ENCODE peak calls at places on chromosome 9, in eight cellular contexts. One of them, this sample, is unnamed.

GRCh38 chr9:14346301-14346721 is 32.4 kb upstream of the NFIB start:
- DNase-seq in mesendoderm: peak; percentile 84
- DNase-seq in stimulated activated CD4-positive, alpha-beta T cell treated with anti-CD3 and anti-CD28 coated beads, Interleukin-4, amount 100 ng/mL, for 24 hours: no peak
- DNase-seq in H7: peak; percentile 68
- DNase-seq in Daoy: no peak
- DNase-seq in posterior cingulate gyrus: no peak
- DNase-seq in T-helper 9 cell: no peak
- DNase-seq in SW480: no peak
- DNase-seq in this sample: no peak

GRCh38 chr9:91131433-91131839 is 230.3 kb downstream of the AUH start:
- DNase-seq in mesendoderm: no peak
- DNase-seq in H7: no peak
- DNase-seq in stimulated activated CD4-positive, alpha-beta T cell treated with anti-CD3 and anti-CD28 coated beads, Interleukin-4, amount 100 ng/mL, for 24 hours: peak; percentile 78
- DNase-seq in posterior cingulate gyrus: no peak
- DNase-seq in T-helper 9 cell: no peak
- DNase-seq in SW480: peak; percentile 95
- DNase-seq in Daoy: peak; percentile 93
- DNase-seq in this sample: peak; percentile 34

GRCh38 chr9:120412425-120412951 is 167.5 kb downstream of the CDK5RAP2 start:
- DNase-seq in mesendoderm: peak; percentile 27
- DNase-seq in T-helper 9 cell: no peak
- DNase-seq in SW480: no peak
- DNase-seq in H7: peak; percentile 62
- DNase-seq in stimulated activated CD4-positive, alpha-beta T cell treated with anti-CD3 and anti-CD28 coated beads, Interleukin-4, amount 100 ng/mL, for 24 hours: no peak
- DNase-seq in Daoy: no peak
- DNase-seq in posterior cingulate gyrus: no peak
- DNase-seq in this sample: no peak

GRCh38 chr9:135507104-135508035 is 6.9 kb downstream of the MRPS2 start:
- DNase-seq in T-helper 9 cell: no peak
- DNase-seq in stimulated activated CD4-positive, alpha-beta T cell treated with anti-CD3 and anti-CD28 coated beads, Interleukin-4, amount 100 ng/mL, for 24 hours: no peak
- DNase-seq in posterior cingulate gyrus: peak; percentile 55
- DNase-seq in mesendoderm: no peak
- DNase-seq in H7: no peak
- DNase-seq in SW480: no peak
- DNase-seq in Daoy: no peak
- DNase-seq in this sample: no peak

GRCh38 chr9:69186841-69187611 is 12.9 kb downstream of the TJP2 start:
- DNase-seq in posterior cingulate gyrus: no peak
- DNase-seq in H7: no peak
- DNase-seq in Daoy: no peak
- DNase-seq in T-helper 9 cell: no peak
- DNase-seq in mesendoderm: no peak
- DNase-seq in stimulated activated CD4-positive, alpha-beta T cell treated with anti-CD3 and anti-CD28 coated beads, Interleukin-4, amount 100 ng/mL, for 24 hours: no peak
- DNase-seq in SW480: no peak
- DNase-seq in this sample: no peak

GRCh38 chr9:7542648-7543165 is 256.9 kb downstream of the DMAC1 start:
- DNase-seq in T-helper 9 cell: no peak
- DNase-seq in H7: no peak
- DNase-seq in SW480: peak; percentile 1
- DNase-seq in Daoy: no peak
- DNase-seq in posterior cingulate gyrus: no peak
- DNase-seq in stimulated activated CD4-positive, alpha-beta T cell treated with anti-CD3 and anti-CD28 coated beads, Interleukin-4, amount 100 ng/mL, for 24 hours: no peak
- DNase-seq in mesendoderm: no peak
- DNase-seq in this sample: no peak

GRCh38 chr9:9133526-9133925 is 1333.9 kb upstream of the DMAC1 start:
- DNase-seq in Daoy: no peak
- DNase-seq in mesendoderm: no peak
- DNase-seq in T-helper 9 cell: no peak
- DNase-seq in SW480: no peak
- DNase-seq in stimulated activated CD4-positive, alpha-beta T cell treated with anti-CD3 and anti-CD28 coated beads, Interleukin-4, amount 100 ng/mL, for 24 hours: no peak
- DNase-seq in posterior cingulate gyrus: no peak
- DNase-seq in H7: no peak
- DNase-seq in this sample: no peak

GRCh38 chr9:127790094-127790855 is 4.4 kb downstream of the CDK9 start:
- DNase-seq in H7: peak; percentile 22
- DNase-seq in Daoy: no peak
- DNase-seq in mesendoderm: no peak
- DNase-seq in SW480: no peak
- DNase-seq in T-helper 9 cell: no peak
- DNase-seq in stimulated activated CD4-positive, alpha-beta T cell treated with anti-CD3 and anti-CD28 coated beads, Interleukin-4, amount 100 ng/mL, for 24 hours: no peak
- DNase-seq in posterior cingulate gyrus: no peak
- DNase-seq in this sample: no peak

GRCh38 chr9:759983-760715 is 81.3 kb upstream of the DMRT1 start:
- DNase-seq in mesendoderm: no peak
- DNase-seq in H7: no peak
- DNase-seq in Daoy: no peak
- DNase-seq in SW480: no peak
- DNase-seq in posterior cingulate gyrus: no peak
- DNase-seq in stimulated activated CD4-positive, alpha-beta T cell treated with anti-CD3 and anti-CD28 coated beads, Interleukin-4, amount 100 ng/mL, for 24 hours: no peak
- DNase-seq in T-helper 9 cell: no peak
- DNase-seq in this sample: no peak

GRCh38 chr9:87610200-87611155 is 112.8 kb downstream of the DAPK1 start:
- DNase-seq in posterior cingulate gyrus: no peak
- DNase-seq in T-helper 9 cell: no peak
- DNase-seq in H7: no peak
- DNase-seq in stimulated activated CD4-positive, alpha-beta T cell treated with anti-CD3 and anti-CD28 coated beads, Interleukin-4, amount 100 ng/mL, for 24 hours: no peak
- DNase-seq in Daoy: no peak
- DNase-seq in SW480: no peak
- DNase-seq in mesendoderm: peak; percentile 62
- DNase-seq in this sample: no peak

GRCh38 chr9:76443887-76444286 is 15.1 kb upstream of the GCNT1 start:
- DNase-seq in H7: no peak
- DNase-seq in T-helper 9 cell: no peak
- DNase-seq in SW480: no peak
- DNase-seq in stimulated activated CD4-positive, alpha-beta T cell treated with anti-CD3 and anti-CD28 coated beads, Interleukin-4, amount 100 ng/mL, for 24 hours: no peak
- DNase-seq in posterior cingulate gyrus: no peak
- DNase-seq in Daoy: no peak
- DNase-seq in mesendoderm: no peak
- DNase-seq in this sample: no peak

GRCh38 chr9:5518061-5518936 is 8.0 kb downstream of the PDCD1LG2 start:
- DNase-seq in stimulated activated CD4-positive, alpha-beta T cell treated with anti-CD3 and anti-CD28 coated beads, Interleukin-4, amount 100 ng/mL, for 24 hours: no peak
- DNase-seq in posterior cingulate gyrus: no peak
- DNase-seq in T-helper 9 cell: no peak
- DNase-seq in H7: no peak
- DNase-seq in mesendoderm: no peak
- DNase-seq in Daoy: no peak
- DNase-seq in SW480: no peak
- DNase-seq in this sample: no peak

This sample was measured in stimulated activated naive B cell treated with anti-CD40 and anti-IgM and Interleukin-4, amounts not matched to agents 10 μg/mL and 1 μg/mL and 100 μg/mL, for 72 hours.